ENCODE peak calls at places on chromosomes 16 and 17, in seven cellular contexts. One of them, this sample, is unnamed.

GRCh38 chr17:65444049-65444448 is 117.4 kb downstream of the AXIN2 start:
- DNase-seq in Calu3: no peak
- DNase-seq in HL-60: no peak
- DNase-seq in GM23338: no peak
- DNase-seq in heart right ventricle: no peak
- DNase-seq in HFF-Myc: no peak
- DNase-seq in choroid plexus epithelial cell: no peak
- DNase-seq in this sample: no peak

GRCh38 chr16:15672514-15673167 is 22.6 kb downstream of the NDE1 start:
- DNase-seq in HFF-Myc: peak
- DNase-seq in HL-60: peak
- DNase-seq in Calu3: peak
- DNase-seq in choroid plexus epithelial cell: peak
- DNase-seq in heart right ventricle: peak
- DNase-seq in GM23338: peak
- DNase-seq in this sample: peak

GRCh38 chr17:2406903-2407790 is 6.3 kb upstream of the MNT start:
- DNase-seq in choroid plexus epithelial cell: peak
- DNase-seq in heart right ventricle: peak
- DNase-seq in GM23338: no peak
- DNase-seq in HL-60: no peak
- DNase-seq in HFF-Myc: no peak
- DNase-seq in Calu3: peak
- DNase-seq in this sample: peak

GRCh38 chr16:31696968-31697743 is 169.5 kb downstream of the AHSP start:
- DNase-seq in HFF-Myc: no peak
- DNase-seq in GM23338: peak
- DNase-seq in heart right ventricle: no peak
- DNase-seq in HL-60: no peak
- DNase-seq in choroid plexus epithelial cell: peak
- DNase-seq in Calu3: no peak
- DNase-seq in this sample: peak

GRCh38 chr16:19131809-19132777 is 18.3 kb downstream of the ITPRIPL2 start:
- DNase-seq in Calu3: no peak
- DNase-seq in heart right ventricle: peak
- DNase-seq in HL-60: no peak
- DNase-seq in choroid plexus epithelial cell: no peak
- DNase-seq in HFF-Myc: no peak
- DNase-seq in GM23338: no peak
- DNase-seq in this sample: no peak

GRCh38 chr17:49951362-49952080 is 17.5 kb upstream of the DLX4 start:
- DNase-seq in GM23338: no peak
- DNase-seq in Calu3: no peak
- DNase-seq in HL-60: no peak
- DNase-seq in heart right ventricle: no peak
- DNase-seq in choroid plexus epithelial cell: no peak
- DNase-seq in HFF-Myc: no peak
- DNase-seq in this sample: peak

GRCh38 chr16:74743668-74744299 is 30.8 kb downstream of the FA2H start:
- DNase-seq in HL-60: no peak
- DNase-seq in GM23338: no peak
- DNase-seq in heart right ventricle: no peak
- DNase-seq in HFF-Myc: no peak
- DNase-seq in choroid plexus epithelial cell: peak
- DNase-seq in Calu3: peak
- DNase-seq in this sample: peak

GRCh38 chr16:50747206-50747956 is 5.5 kb downstream of the CYLD start:
- DNase-seq in choroid plexus epithelial cell: peak
- DNase-seq in heart right ventricle: no peak
- DNase-seq in Calu3: no peak
- DNase-seq in HFF-Myc: no peak
- DNase-seq in GM23338: peak
- DNase-seq in HL-60: peak
- DNase-seq in this sample: peak

GRCh38 chr17:31900877-31901276 is 631 bp downstream of the UTP6 start:
- DNase-seq in choroid plexus epithelial cell: peak
- DNase-seq in HL-60: peak
- DNase-seq in Calu3: no peak
- DNase-seq in HFF-Myc: no peak
- DNase-seq in GM23338: peak
- DNase-seq in heart right ventricle: no peak
- DNase-seq in this sample: peak

GRCh38 chr17:5888811-5889210 is 181.4 kb upstream of the WSCD1 start:
- DNase-seq in GM23338: no peak
- DNase-seq in HFF-Myc: no peak
- DNase-seq in heart right ventricle: no peak
- DNase-seq in choroid plexus epithelial cell: peak
- DNase-seq in HL-60: no peak
- DNase-seq in Calu3: no peak
- DNase-seq in this sample: no peak

GRCh38 chr17:4583796-4584124 is 569 bp upstream of the SMTNL2 start:
- DNase-seq in HFF-Myc: no peak
- DNase-seq in HL-60: no peak
- DNase-seq in heart right ventricle: peak
- DNase-seq in GM23338: peak
- DNase-seq in Calu3: no peak
- DNase-seq in choroid plexus epithelial cell: no peak
- DNase-seq in this sample: no peak

GRCh38 chr16:31376705-31377104 is 16.4 kb upstream of the ITGAD start:
- DNase-seq in choroid plexus epithelial cell: no peak
- DNase-seq in HL-60: no peak
- DNase-seq in heart right ventricle: no peak
- DNase-seq in HFF-Myc: no peak
- DNase-seq in GM23338: no peak
- DNase-seq in Calu3: no peak
- DNase-seq in this sample: no peak

GRCh38 chr17:52148969-52149351 is 9.6 kb downstream of the CA10 start:
- DNase-seq in choroid plexus epithelial cell: peak
- DNase-seq in HFF-Myc: no peak
- DNase-seq in GM23338: no peak
- DNase-seq in Calu3: peak
- DNase-seq in HL-60: no peak
- DNase-seq in heart right ventricle: no peak
- DNase-seq in this sample: peak

GRCh38 chr17:8465381-8466158 is 29.9 kb downstream of the NDEL1 start:
- DNase-seq in HFF-Myc: no peak
- DNase-seq in HL-60: no peak
- DNase-seq in heart right ventricle: no peak
- DNase-seq in Calu3: no peak
- DNase-seq in choroid plexus epithelial cell: peak
- DNase-seq in GM23338: no peak
- DNase-seq in this sample: no peak

GRCh38 chr16:58730724-58731370 is 3.3 kb downstream of the GOT2 start:
- DNase-seq in heart right ventricle: no peak
- DNase-seq in Calu3: no peak
- DNase-seq in HFF-Myc: no peak
- DNase-seq in HL-60: no peak
- DNase-seq in GM23338: no peak
- DNase-seq in choroid plexus epithelial cell: no peak
- DNase-seq in this sample: no peak

GRCh38 chr16:79067600-79067999 is 532.9 kb downstream of the MAF start:
- DNase-seq in HFF-Myc: no peak
- DNase-seq in heart right ventricle: no peak
- DNase-seq in choroid plexus epithelial cell: no peak
- DNase-seq in HL-60: no peak
- DNase-seq in Calu3: no peak
- DNase-seq in GM23338: no peak
- DNase-seq in this sample: no peak

GRCh38 chr17:3660311-3660891 is 8.0 kb downstream of the TAX1BP3 start:
- DNase-seq in HFF-Myc: no peak
- DNase-seq in choroid plexus epithelial cell: no peak
- DNase-seq in GM23338: no peak
- DNase-seq in heart right ventricle: no peak
- DNase-seq in HL-60: no peak
- DNase-seq in Calu3: no peak
- DNase-seq in this sample: no peak

GRCh38 chr17:73791121-73791520 is 146.9 kb upstream of the SDK2 start:
- DNase-seq in Calu3: no peak
- DNase-seq in heart right ventricle: no peak
- DNase-seq in choroid plexus epithelial cell: no peak
- DNase-seq in HL-60: no peak
- DNase-seq in HFF-Myc: no peak
- DNase-seq in GM23338: no peak
- DNase-seq in this sample: no peak

GRCh38 chr16:13316008-13316407 is 414.6 kb downstream of the SHISA9 start:
- DNase-seq in HFF-Myc: no peak
- DNase-seq in choroid plexus epithelial cell: peak
- DNase-seq in HL-60: no peak
- DNase-seq in Calu3: no peak
- DNase-seq in GM23338: no peak
- DNase-seq in heart right ventricle: no peak
- DNase-seq in this sample: peak

GRCh38 chr16:86387461-86388440 is 122.6 kb upstream of the FOXF1 start:
- DNase-seq in HFF-Myc: peak
- DNase-seq in choroid plexus epithelial cell: peak
- DNase-seq in HL-60: no peak
- DNase-seq in heart right ventricle: no peak
- DNase-seq in Calu3: no peak
- DNase-seq in GM23338: no peak
- DNase-seq in this sample: peak

GRCh38 chr17:48871551-48872351 is 20.8 kb upstream of the ATP5MC1 start:
- DNase-seq in Calu3: peak
- DNase-seq in heart right ventricle: peak
- DNase-seq in HFF-Myc: no peak
- DNase-seq in GM23338: no peak
- DNase-seq in choroid plexus epithelial cell: peak
- DNase-seq in HL-60: no peak
- DNase-seq in this sample: no peak

GRCh38 chr16:24208710-24209109 is 47.4 kb upstream of the CACNG3 start:
- DNase-seq in HFF-Myc: no peak
- DNase-seq in heart right ventricle: peak
- DNase-seq in choroid plexus epithelial cell: no peak
- DNase-seq in HL-60: no peak
- DNase-seq in GM23338: peak
- DNase-seq in Calu3: no peak
- DNase-seq in this sample: no peak

GRCh38 chr17:30788918-30789317 is 35.6 kb downstream of the CRLF3 start:
- DNase-seq in Calu3: no peak
- DNase-seq in choroid plexus epithelial cell: peak
- DNase-seq in heart right ventricle: no peak
- DNase-seq in HL-60: no peak
- DNase-seq in HFF-Myc: no peak
- DNase-seq in GM23338: peak
- DNase-seq in this sample: no peak

GRCh38 chr17:83191388-83192160 is 112.2 kb downstream of the METRNL start:
- DNase-seq in heart right ventricle: no peak
- DNase-seq in Calu3: no peak
- DNase-seq in choroid plexus epithelial cell: no peak
- DNase-seq in GM23338: no peak
- DNase-seq in HFF-Myc: no peak
- DNase-seq in HL-60: no peak
- DNase-seq in this sample: no peak

GRCh38 chr16:6331770-6332169 is 1000.9 kb upstream of the RBFOX1 start:
- DNase-seq in heart right ventricle: no peak
- DNase-seq in Calu3: no peak
- DNase-seq in GM23338: no peak
- DNase-seq in HFF-Myc: no peak
- DNase-seq in choroid plexus epithelial cell: no peak
- DNase-seq in HL-60: no peak
- DNase-seq in this sample: no peak

GRCh38 chr16:6335072-6335471 is 997.6 kb upstream of the RBFOX1 start:
- DNase-seq in HL-60: no peak
- DNase-seq in choroid plexus epithelial cell: peak
- DNase-seq in HFF-Myc: no peak
- DNase-seq in GM23338: peak
- DNase-seq in Calu3: peak
- DNase-seq in heart right ventricle: no peak
- DNase-seq in this sample: no peak
- TF ChIP-seq CTCF in HL-60: peak
- TF ChIP-seq CTCF in choroid plexus epithelial cell: peak
- TF ChIP-seq CTCF in HFF-Myc: peak
- TF ChIP-seq CTCF in GM23338: peak
- TF ChIP-seq CTCF in Calu3: peak
- TF ChIP-seq CTCF in heart right ventricle: no peak
- TF ChIP-seq CTCF in this sample: no peak

GRCh38 chr16:1979271-1980025 is 1.8 kb downstream of the NOXO1 start:
- DNase-seq in HFF-Myc: no peak
- DNase-seq in GM23338: peak
- DNase-seq in HL-60: no peak
- DNase-seq in heart right ventricle: no peak
- DNase-seq in choroid plexus epithelial cell: no peak
- DNase-seq in Calu3: peak
- DNase-seq in this sample: peak
- TF ChIP-seq CTCF in HFF-Myc: no peak
- TF ChIP-seq CTCF in GM23338: no peak
- TF ChIP-seq CTCF in HL-60: no peak
- TF ChIP-seq CTCF in heart right ventricle: no peak
- TF ChIP-seq CTCF in choroid plexus epithelial cell: no peak
- TF ChIP-seq CTCF in Calu3: no peak
- TF ChIP-seq CTCF in this sample: no peak

GRCh38 chr17:77400445-77400870 is 259.7 kb downstream of the SEC14L1 start:
- DNase-seq in Calu3: no peak
- DNase-seq in HFF-Myc: no peak
- DNase-seq in HL-60: peak
- DNase-seq in heart right ventricle: peak
- DNase-seq in choroid plexus epithelial cell: peak
- DNase-seq in GM23338: peak
- DNase-seq in this sample: no peak
- TF ChIP-seq CTCF in Calu3: no peak
- TF ChIP-seq CTCF in HFF-Myc: peak
- TF ChIP-seq CTCF in HL-60: peak
- TF ChIP-seq CTCF in heart right ventricle: peak
- TF ChIP-seq CTCF in choroid plexus epithelial cell: peak
- TF ChIP-seq CTCF in GM23338: peak
- TF ChIP-seq CTCF in this sample: no peak

GRCh38 chr17:58956997-58957724 is 149.5 kb downstream of the TRIM37 start:
- DNase-seq in HFF-Myc: no peak
- DNase-seq in HL-60: no peak
- DNase-seq in Calu3: no peak
- DNase-seq in choroid plexus epithelial cell: peak
- DNase-seq in GM23338: no peak
- DNase-seq in heart right ventricle: no peak
- DNase-seq in this sample: peak

GRCh38 chr17:58965221-58965620 is 141.5 kb downstream of the TRIM37 start:
- DNase-seq in HL-60: no peak
- DNase-seq in HFF-Myc: no peak
- DNase-seq in heart right ventricle: peak
- DNase-seq in Calu3: no peak
- DNase-seq in choroid plexus epithelial cell: no peak
- DNase-seq in GM23338: no peak
- DNase-seq in this sample: no peak

GRCh38 chr17:58960068-58960467 is 146.6 kb downstream of the TRIM37 start:
- DNase-seq in choroid plexus epithelial cell: peak
- DNase-seq in HFF-Myc: peak
- DNase-seq in GM23338: peak
- DNase-seq in Calu3: peak
- DNase-seq in heart right ventricle: no peak
- DNase-seq in HL-60: peak
- DNase-seq in this sample: peak
- TF ChIP-seq CTCF in choroid plexus epithelial cell: peak
- TF ChIP-seq CTCF in HFF-Myc: no peak
- TF ChIP-seq CTCF in GM23338: peak
- TF ChIP-seq CTCF in Calu3: no peak
- TF ChIP-seq CTCF in heart right ventricle: no peak
- TF ChIP-seq CTCF in HL-60: no peak
- TF ChIP-seq CTCF in this sample: peak

This sample was measured in MCF 10A.